ENCODE peak calls at places on chromosomes 6 and 20, in seven cellular contexts. J is spleen; T is PC-3; M is H9; L is endodermal cell; N is CD4-positive, CD25-positive, alpha-beta regulatory T cell; V is upper lobe of right lung. X is an unnamed sample.

GRCh38 chr20:62824476-62825287 is 7.8 kb downstream of the COL9A3 start:
- DNase-seq in V (no peak), N (peak; percentile 31), M (peak; percentile 75), J (no peak), T (peak; percentile 42), L (peak; percentile 86), X (peak; percentile 74)

GRCh38 chr6:31815025-31815838 is at the start of the genes HSPA1A and HSPA1L:
- DNase-seq in N (peak; percentile 54), M (peak; percentile 100), J (peak; percentile 94), L (peak; percentile 100), V (peak; percentile 94), T (peak; percentile 98), X (peak; percentile 97)

GRCh38 chr6:125780540-125781306 is 10.0 kb upstream of the NCOA7 start:
- DNase-seq in L (peak; percentile 66), N (peak; percentile 77), J (peak; percentile 88), V (peak; percentile 74), M (peak; percentile 46), T (peak; percentile 58), X (peak; percentile 53)

GRCh38 chr6:49151461-49151860 is 311.6 kb downstream of the MMUT start:
- DNase-seq in L (no peak), J (no peak), V (no peak), M (no peak), T (no peak), N (no peak), X (no peak)

GRCh38 chr20:50516180-50516934 is 6.2 kb downstream of the PTPN1 start:
- DNase-seq in J (no peak), M (no peak), V (no peak), N (no peak), L (no peak), T (no peak), X (no peak)

GRCh38 chr6:168643401-168643800 is 202.4 kb downstream of the SMOC2 start:
- DNase-seq in T (no peak), M (no peak), N (no peak), J (no peak), L (no peak), V (no peak), X (no peak)

GRCh38 chr20:13234961-13235360 is 13.9 kb downstream of the ISM1 start:
- DNase-seq in T (no peak), L (no peak), N (no peak), J (no peak), M (no peak), V (no peak), X (no peak)

GRCh38 chr20:7980332-7981046 is 39.1 kb downstream of the TMX4 start:
- DNase-seq in N (peak; percentile 8), T (peak; percentile 62), J (no peak), V (no peak), L (peak; percentile 53), M (peak; percentile 34), X (no peak)

GRCh38 chr6:63460971-63461370 is 111.3 kb upstream of the LOC128125822 start:
- DNase-seq in V (no peak), T (no peak), J (no peak), M (no peak), L (no peak), N (no peak), X (no peak)

GRCh38 chr6:157063176-157063934 is 260.0 kb downstream of the TMEM242 start:
- DNase-seq in J (no peak), N (no peak), T (peak; percentile 81), V (no peak), L (no peak), M (no peak), X (no peak)

GRCh38 chr6:150328744-150329400 is 39.9 kb upstream of the IYD start:
- DNase-seq in J (no peak), V (no peak), N (no peak), L (no peak), T (no peak), M (no peak), X (no peak)

GRCh38 chr20:60565093-60565492 is 606.9 kb downstream of the CDH26 start:
- DNase-seq in N (no peak), T (no peak), V (no peak), M (no peak), J (no peak), L (no peak), X (no peak)

GRCh38 chr20:46914789-46915359 is 20.2 kb downstream of the EYA2 start:
- DNase-seq in V (no peak), J (no peak), N (no peak), L (no peak), M (no peak), T (no peak), X (no peak)

GRCh38 chr20:44610313-44610965 is 28.1 kb downstream of the PKIG start:
- DNase-seq in L (no peak), T (no peak), M (no peak), N (peak; percentile 59), V (peak; percentile 20), J (peak; percentile 43), X (no peak)

GRCh38 chr20:59322813-59323469 is 22.5 kb downstream of the EDN3 start:
- DNase-seq in L (no peak), N (no peak), V (no peak), M (no peak), J (no peak), T (no peak), X (no peak)

GRCh38 chr6:110475255-110475654 is 1.2 kb downstream of the SLC22A16 start:
- DNase-seq in L (no peak), V (no peak), J (peak; percentile 79), M (no peak), T (no peak), N (no peak), X (no peak)

GRCh38 chr6:132530293-132530974 is 7.6 kb upstream of the TAAR9 start:
- DNase-seq in N (peak; percentile 68), V (no peak), T (peak; percentile 70), J (no peak), M (peak; percentile 46), L (peak; percentile 79), X (no peak)

GRCh38 chr20:63126876-63127699 is 88.8 kb downstream of the YTHDF1 start:
- DNase-seq in V (peak; percentile 35), M (no peak), J (peak; percentile 54), N (no peak), L (peak; percentile 27), T (no peak), X (no peak)

GRCh38 chr6:170516783-170517616 is 36.1 kb downstream of the PSMB1 start:
- DNase-seq in V (no peak), L (peak; percentile 80), M (peak; percentile 69), T (peak; percentile 63), J (no peak), N (peak; percentile 52), X (peak; percentile 19)

GRCh38 chr20:38424404-38424803 is 10.7 kb downstream of the SNHG17 start:
- DNase-seq in N (no peak), T (no peak), L (no peak), M (no peak), V (no peak), J (no peak), X (no peak)

GRCh38 chr20:38426006-38426405 is 9.1 kb downstream of the SNHG17 start:
- DNase-seq in L (no peak), V (no peak), N (no peak), T (peak; percentile 80), J (no peak), M (no peak), X (no peak)

GRCh38 chr20:38428800-38429199 is 6.3 kb downstream of the SNHG17 start:
- DNase-seq in M (no peak), J (no peak), T (no peak), N (no peak), V (no peak), L (no peak), X (no peak)

GRCh38 chr20:38427655-38428023 is 7.5 kb downstream of the SNHG17 start:
- DNase-seq in M (no peak), T (no peak), N (no peak), J (no peak), L (no peak), V (no peak), X (no peak)

GRCh38 chr20:38426498-38426897 is 8.6 kb downstream of the SNHG17 start:
- DNase-seq in J (no peak), L (no peak), T (no peak), M (no peak), V (no peak), N (no peak), X (no peak)
- H3K4me1 ChIP-seq in J (peaks cover 13% of the 10 kb centered on the region), L (no peaks in the 10 kb centered on the region), T (peaks cover 25% of the 10 kb centered on the region), M (no peaks in the 10 kb centered on the region), V (no peaks in the 10 kb centered on the region), N (no peaks in the 10 kb centered on the region), X (peaks cover 5% of the 10 kb centered on the region)

DNA sequence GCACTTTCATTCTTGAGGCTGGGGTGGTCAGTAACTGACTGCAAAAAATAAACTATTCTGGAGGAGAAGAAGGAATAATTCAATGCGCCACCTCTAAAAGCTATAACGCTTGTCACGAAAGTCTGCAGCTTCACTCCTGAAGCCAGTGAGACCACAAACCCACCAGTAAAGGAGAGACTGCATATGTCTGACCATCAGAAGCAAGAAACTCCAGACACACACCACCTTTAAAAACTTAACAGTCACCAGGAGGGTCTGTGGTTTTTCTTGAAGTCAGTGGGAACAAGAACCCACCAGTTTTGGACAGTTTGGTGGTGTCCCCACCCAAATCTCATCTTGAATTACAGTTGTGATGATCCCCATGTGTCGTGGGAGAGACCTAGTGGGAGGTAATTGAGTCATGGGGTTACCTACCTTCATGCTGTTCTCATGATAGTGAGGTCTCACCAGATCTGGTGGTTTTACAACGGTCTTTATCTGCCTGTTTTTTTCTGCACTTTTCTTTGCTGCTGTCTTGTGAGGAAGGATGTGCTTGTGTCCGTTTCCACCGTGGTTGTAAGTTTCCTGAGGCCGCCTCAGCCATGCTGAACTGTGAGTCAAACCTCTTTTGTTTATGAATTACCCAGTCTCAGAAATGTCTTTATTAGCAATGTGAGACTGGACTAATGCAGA is 6.3 kb upstream of the RANBP9 start:
- DNase-seq in J (no peak), M (no peak), V (no peak), N (no peak), L (no peak), T (no peak), X (no peak)
- H3K4me1 ChIP-seq in J (peaks cover 4% of the 10 kb centered on the region), M (no peaks in the 10 kb centered on the region), V (peaks cover 3% of the 10 kb centered on the region), N (peaks cover 3% of the 10 kb centered on the region), L (no peaks in the 10 kb centered on the region), T (peaks cover 22% of the 10 kb centered on the region), X (no peaks in the 10 kb centered on the region)

GRCh38 chr6:5174756-5175155 is 86.0 kb downstream of the LYRM4 start:
- DNase-seq in V (no peak), L (no peak), N (peak; percentile 39), M (no peak), T (no peak), J (no peak), X (no peak)
- H3K4me1 ChIP-seq in V (peaks cover 15% of the 10 kb centered on the region), L (no peaks in the 10 kb centered on the region), N (peaks cover 23% of the 10 kb centered on the region), M (peaks cover 2% of the 10 kb centered on the region), T (peaks cover 3% of the 10 kb centered on the region), J (peaks cover 35% of the 10 kb centered on the region), X (no peaks in the 10 kb centered on the region)

DNA sequence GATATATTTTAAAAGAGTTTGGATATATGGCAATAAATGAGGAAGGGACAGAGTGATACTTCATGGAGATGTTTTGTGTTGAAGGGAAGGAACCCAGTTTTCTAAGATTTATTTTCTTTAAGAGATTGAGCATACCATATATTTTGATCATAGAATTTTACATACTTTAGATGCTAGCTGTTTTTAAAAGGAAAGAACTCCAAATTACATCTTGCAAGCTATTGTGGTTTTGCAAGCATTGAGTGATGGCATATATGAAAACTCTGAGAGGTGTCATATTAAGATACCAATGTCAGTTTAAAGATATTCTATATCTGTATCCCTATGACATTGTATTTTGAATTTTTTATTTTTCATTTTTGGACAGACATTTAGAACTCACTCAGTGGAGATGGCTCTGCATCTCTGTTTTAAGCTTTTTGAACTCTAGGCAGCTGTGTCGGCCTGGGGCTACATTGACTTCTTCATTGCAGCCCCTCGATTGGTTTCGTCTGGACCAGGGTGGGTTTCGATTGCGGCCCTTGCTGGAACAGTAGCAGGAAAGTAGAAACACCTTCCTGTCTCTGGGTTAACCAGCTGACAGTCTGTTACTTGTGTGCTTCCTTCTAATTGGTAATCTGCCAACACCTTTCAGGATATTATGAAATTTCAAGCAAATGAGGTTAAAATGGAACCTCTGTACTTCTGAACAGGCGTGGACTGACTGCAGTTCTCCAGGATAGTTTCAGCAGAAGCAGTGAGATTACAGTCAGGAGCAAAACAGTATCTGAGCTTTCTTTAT is 14.0 kb downstream of the IGF2R start:
- DNase-seq in M (no peak), V (no peak), J (peak; percentile 72), N (peak; percentile 30), T (no peak), L (no peak), X (no peak)
- H3K4me1 ChIP-seq in M (peaks cover 13% of the 10 kb centered on the region), V (peaks cover 97% of the 10 kb centered on the region), J (peaks cover 91% of the 10 kb centered on the region), N (peaks cover 66% of the 10 kb centered on the region), T (peaks cover 54% of the 10 kb centered on the region), L (peaks cover 16% of the 10 kb centered on the region), X (peaks cover 29% of the 10 kb centered on the region)